ENCODE peak calls at places on chromosome 11, in six cellular contexts. E is GM12878, V is WTC11, X is K562, Y is H1, I is HepG2. L is an unnamed sample.

GRCh38 chr11:131685206-131685605 is 314.8 kb downstream of the NTM start:
- DNase-seq in E (no peak), V (no peak), X (no peak), Y (no peak), I (no peak), L (no peak)

GRCh38 chr11:63767415-63768231 is 952 bp downstream of the ZFTA start:
- DNase-seq in E (no peak), V (peak), X (peak), Y (peak), I (peak), L (peak)

GRCh38 chr11:12914401-12914912 is 94.7 kb upstream of the RASSF10 start:
- DNase-seq in E (no peak), V (peak), X (peak), Y (peak), I (no peak), L (peak)

GRCh38 chr11:2778630-2779498 is 79.1 kb upstream of the KCNQ1OT1 start:
- DNase-seq in E (no peak), V (peak), X (peak), Y (no peak), I (peak), L (no peak)

GRCh38 chr11:100684101-100685065 is 2.7 kb upstream of the ARHGAP42 start:
- DNase-seq in E (no peak), V (no peak), X (no peak), Y (no peak), I (peak), L (no peak)

GRCh38 chr11:109695696-109696095 is 273.7 kb downstream of the C11orf87 start:
- DNase-seq in E (no peak), V (no peak), X (no peak), Y (no peak), I (no peak), L (no peak)

GRCh38 chr11:124394408-124394807 is 4.4 kb downstream of the OR8B3 start:
- DNase-seq in E (no peak), V (no peak), X (peak), Y (no peak), I (no peak), L (no peak)

GRCh38 chr11:123308077-123308476 is 113.0 kb upstream of the CLMP start:
- DNase-seq in E (peak), V (no peak), X (no peak), Y (no peak), I (no peak), L (no peak)

GRCh38 chr11:28654191-28654590 is 546.0 kb downstream of the METTL15 start:
- DNase-seq in E (no peak), V (no peak), X (no peak), Y (no peak), I (no peak), L (no peak)

GRCh38 chr11:28649922-28650321 is 541.7 kb downstream of the METTL15 start:
- DNase-seq in E (no peak), V (no peak), X (no peak), Y (no peak), I (no peak), L (no peak)
- TF ChIP-seq CREB1 in E (no peak), V (no peak), X (no peak), Y (no peak), I (no peak), L (no peak)

GRCh38 chr11:17770048-17770652 is 35.6 kb downstream of the KCNC1 start:
- DNase-seq in E (no peak), V (peak), X (peak), Y (no peak), I (peak), L (peak)
- TF ChIP-seq CTCF in E (no peak), V (no peak), X (peak), Y (peak), I (peak), L (peak)

DNA sequence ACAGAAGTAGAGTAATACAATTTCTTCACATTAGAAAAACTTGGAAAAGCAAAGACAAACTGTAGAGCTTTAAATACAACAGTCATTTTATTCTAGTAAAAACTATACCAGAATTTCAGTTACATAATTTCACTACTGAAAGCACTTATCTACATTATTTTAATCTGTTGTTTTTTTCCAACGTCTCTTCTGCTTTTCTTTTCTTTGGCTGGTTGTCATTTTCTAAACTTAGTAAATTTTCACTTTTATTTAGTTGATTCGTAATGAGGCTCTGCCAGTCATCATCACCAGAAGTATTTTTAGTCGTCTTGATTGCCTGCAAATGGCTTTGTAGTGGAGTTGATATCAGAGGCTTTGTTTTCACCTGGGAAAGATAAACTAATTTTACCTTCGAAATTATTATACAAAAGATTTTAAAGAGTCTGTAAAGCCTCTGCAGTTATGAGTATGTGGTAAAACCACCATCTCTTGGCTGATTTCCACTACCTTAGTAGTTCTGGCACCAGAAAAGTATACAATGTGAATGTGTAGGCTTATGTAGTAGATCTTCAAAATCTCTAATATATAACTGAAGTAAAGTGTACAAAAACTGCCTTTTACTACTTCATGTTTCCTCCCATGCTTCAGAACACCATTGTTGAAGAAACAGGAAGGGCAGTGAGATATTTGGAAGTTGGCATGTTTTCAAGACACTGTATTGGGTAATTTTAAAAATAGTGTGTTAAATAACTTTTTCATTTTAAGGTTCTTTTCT is 19.2 kb downstream of the EIF3M start:
- DNase-seq in E (no peak), V (no peak), X (no peak), Y (no peak), I (no peak), L (no peak)
- TF ChIP-seq CREB1 in E (no peak), V (no peak), X (no peak), Y (no peak), I (no peak), L (no peak)

GRCh38 chr11:127339376-127339775 is 338.8 kb upstream of the KIRREL3 start:
- DNase-seq in E (no peak), V (no peak), X (no peak), Y (no peak), I (no peak), L (no peak)

GRCh38 chr11:127338380-127339259 is 338.1 kb upstream of the KIRREL3 start:
- DNase-seq in E (no peak), V (no peak), X (no peak), Y (peak), I (no peak), L (peak)

GRCh38 chr11:127330044-127330443 is 329.5 kb upstream of the KIRREL3 start:
- DNase-seq in E (no peak), V (no peak), X (no peak), Y (no peak), I (no peak), L (no peak)

GRCh38 chr11:127332896-127333295 is 332.3 kb upstream of the KIRREL3 start:
- DNase-seq in E (no peak), V (no peak), X (no peak), Y (no peak), I (no peak), L (no peak)

DNA sequence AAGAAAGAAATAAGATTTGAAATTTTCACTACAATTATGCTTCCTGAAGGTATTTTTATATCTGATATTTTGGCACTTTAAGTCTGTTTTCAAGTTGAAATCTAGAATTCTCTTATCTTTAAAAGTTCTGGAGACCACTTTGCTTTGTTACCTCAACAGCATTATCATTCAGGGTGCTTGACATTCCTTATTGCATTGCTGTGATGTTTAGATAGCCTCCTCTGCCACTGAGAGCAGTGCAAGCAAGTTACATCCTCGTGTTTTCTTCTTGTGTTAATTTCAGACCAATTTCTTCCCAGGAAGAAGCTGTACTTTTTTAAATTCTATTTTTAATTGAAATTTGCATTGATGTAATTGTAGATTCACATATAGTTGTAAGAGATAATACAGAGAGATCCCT is 333.9 kb upstream of the KIRREL3 start:
- DNase-seq in E (no peak), V (no peak), X (no peak), Y (no peak), I (no peak), L (peak)
- TF ChIP-seq CTCF in E (no peak), V (no peak), X (no peak), Y (no peak), I (no peak), L (no peak)

GRCh38 chr11:46339816-46340215 is 7.4 kb upstream of the DGKZ start:
- DNase-seq in E (no peak), V (no peak), X (no peak), Y (no peak), I (no peak), L (no peak)

GRCh38 chr11:46336781-46337180 is 10.5 kb upstream of the DGKZ start:
- DNase-seq in E (no peak), V (no peak), X (peak), Y (no peak), I (no peak), L (no peak)

GRCh38 chr11:46338988-46339666 is 8.1 kb upstream of the DGKZ start:
- DNase-seq in E (no peak), V (peak), X (no peak), Y (peak), I (no peak), L (peak)

GRCh38 chr11:46337626-46338345 is 9.5 kb upstream of the DGKZ start:
- DNase-seq in E (no peak), V (no peak), X (no peak), Y (no peak), I (no peak), L (no peak)

DNA sequence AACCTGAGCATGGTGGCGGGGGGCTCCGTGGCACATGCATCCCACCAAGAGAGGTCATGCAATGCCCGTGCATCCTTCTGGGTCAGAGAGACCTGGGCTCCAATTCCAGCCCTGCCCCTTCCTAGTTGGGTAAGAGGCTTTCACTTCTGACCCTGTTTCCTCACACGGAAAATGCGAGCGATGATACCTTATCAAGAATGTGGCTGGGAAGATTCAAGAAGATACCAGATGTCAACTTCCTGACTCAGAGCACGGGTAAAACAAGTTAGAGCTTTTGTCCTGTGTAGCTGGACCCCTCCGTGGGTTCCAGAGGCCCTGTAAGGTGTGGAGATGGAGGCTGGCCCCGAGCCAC is 8.7 kb upstream of the DGKZ start:
- DNase-seq in E (no peak), V (no peak), X (no peak), Y (no peak), I (no peak), L (peak)
- TF ChIP-seq CREB1 in E (no peak), V (no peak), X (no peak), Y (no peak), I (no peak), L (no peak)

GRCh38 chr11:35711173-35711910 is 48.8 kb downstream of the TRIM44 start:
- DNase-seq in E (no peak), V (no peak), X (no peak), Y (no peak), I (no peak), L (peak)
- TF ChIP-seq CTCF in E (peak), V (no peak), X (peak), Y (no peak), I (no peak), L (peak)

GRCh38 chr11:14114786-14115185 is 152.3 kb downstream of the SPON1 start:
- DNase-seq in E (no peak), V (no peak), X (no peak), Y (no peak), I (no peak), L (no peak)

GRCh38 chr11:14117632-14118031 is 155.1 kb downstream of the SPON1 start:
- DNase-seq in E (no peak), V (no peak), X (no peak), Y (no peak), I (no peak), L (no peak)

GRCh38 chr11:14118047-14118446 is 155.5 kb downstream of the SPON1 start:
- DNase-seq in E (no peak), V (no peak), X (no peak), Y (no peak), I (no peak), L (no peak)

GRCh38 chr11:14124345-14124744 is 161.8 kb downstream of the SPON1 start:
- DNase-seq in E (no peak), V (no peak), X (no peak), Y (no peak), I (no peak), L (no peak)

DNA sequence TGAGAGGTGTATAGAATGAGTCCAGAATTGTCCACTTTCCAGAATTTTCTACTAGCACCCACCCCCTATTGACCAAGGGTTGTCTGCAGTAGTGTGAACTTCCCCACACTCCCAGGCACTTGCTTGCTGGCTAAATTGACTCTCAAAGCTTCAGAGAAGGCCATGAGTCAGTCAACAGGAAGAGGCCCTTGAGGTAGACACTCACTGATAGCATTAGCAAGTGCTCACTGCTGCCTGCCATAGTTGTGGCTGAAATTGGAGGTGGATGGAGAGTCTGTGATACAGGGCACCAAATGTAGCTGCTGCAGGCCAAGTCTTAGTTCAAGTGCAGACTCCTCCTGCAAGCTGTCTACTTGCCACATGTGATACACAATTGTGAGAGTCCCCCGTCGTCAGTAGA is 156.8 kb downstream of the SPON1 start:
- DNase-seq in E (no peak), V (no peak), X (no peak), Y (no peak), I (no peak), L (no peak)
- TF ChIP-seq CREB1 in E (no peak), V (no peak), X (no peak), Y (no peak), I (no peak), L (no peak)

GRCh38 chr11:64996710-64997380 is at the start of gene BATF2:
- DNase-seq in E (no peak), V (peak), X (peak), Y (peak), I (peak), L (peak)
- TF ChIP-seq CTCF in E (peak), V (no peak), X (peak), Y (peak), I (peak), L (peak)

GRCh38 chr11:94768602-94769511 is 701 bp downstream of the AMOTL1 start:
- DNase-seq in E (no peak), V (peak), X (peak), Y (no peak), I (no peak), L (peak)
- TF ChIP-seq CREB1 in E (no peak), V (no peak), X (no peak), Y (peak), I (no peak), L (no peak)

DNA sequence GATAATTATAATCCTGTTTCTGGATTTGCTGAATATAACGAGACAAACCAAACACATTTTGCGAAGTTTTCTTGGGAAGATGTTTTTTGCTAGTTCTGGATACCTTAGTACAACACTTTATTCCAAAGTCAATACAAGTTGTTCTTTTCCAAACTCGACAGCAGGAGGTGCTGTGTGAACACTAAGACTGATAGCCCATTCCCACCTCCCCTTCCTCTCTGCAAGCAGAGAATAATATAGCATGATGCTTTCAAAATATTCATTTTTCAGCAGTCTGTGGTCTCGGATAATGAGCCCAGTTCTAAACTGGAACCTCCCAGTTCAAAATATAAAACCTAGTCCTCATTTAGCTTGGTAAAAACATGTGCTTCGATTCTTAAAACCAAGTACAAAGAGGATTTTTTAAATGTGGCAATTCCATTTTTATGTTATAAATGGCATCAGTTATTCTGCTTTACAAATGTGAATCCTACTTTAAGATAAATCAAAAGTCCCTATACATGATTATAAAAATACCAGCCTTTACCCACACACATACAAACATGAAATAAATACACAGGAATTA is 129.1 kb downstream of the DCDC1 start:
- DNase-seq in E (no peak), V (peak), X (peak), Y (no peak), I (peak), L (peak)
- TF ChIP-seq CTCF in E (peak), V (peak), X (peak), Y (peak), I (peak), L (peak)

L was measured in GM23338.